ENCODE peak calls at places on chromosomes 3 and 15, in seven cellular contexts. K is GDM1; U is CD4-positive, alpha-beta memory T cell; Y is amniotic stem cell; Z is activated CD8-positive, alpha-beta memory T cell treated with anti-CD3 and anti-CD28 coated beads for 48 hours; D is posterior cingulate gyrus; E is heart left ventricle. J is an unnamed sample.

GRCh38 chr3:177905895-177906511 is 630.2 kb upstream of the KCNMB2 start:
- DNase-seq in K (no peak), U (no peak), Y (peak), Z (no peak), D (no peak), E (no peak), J (no peak)

GRCh38 chr3:192038726-192039125 is 577.8 kb downstream of the PYDC2 start:
- DNase-seq in K (no peak), U (no peak), Y (no peak), Z (no peak), D (no peak), E (no peak), J (no peak)

GRCh38 chr3:69359339-69359893 is 26.5 kb downstream of the FRMD4B start:
- DNase-seq in K (no peak), U (no peak), Y (no peak), Z (no peak), D (no peak), E (no peak), J (no peak)

GRCh38 chr3:170383567-170383966 is 26.1 kb downstream of the SKIL start:
- DNase-seq in K (no peak), U (no peak), Y (peak), Z (no peak), D (no peak), E (no peak), J (no peak)

GRCh38 chr15:53310709-53311108 is 448.8 kb downstream of the WDR72 start:
- DNase-seq in K (no peak), U (no peak), Y (no peak), Z (no peak), D (no peak), E (no peak), J (no peak)

GRCh38 chr3:82229397-82229796 is 468.0 kb upstream of the GBE1 start:
- DNase-seq in K (peak), U (no peak), Y (no peak), Z (no peak), D (no peak), E (no peak), J (no peak)

GRCh38 chr3:10160346-10160745 is 4.4 kb upstream of the IRAK2 start:
- DNase-seq in K (no peak), U (no peak), Y (no peak), Z (no peak), D (no peak), E (no peak), J (no peak)

GRCh38 chr15:41482070-41482469 is 11.6 kb upstream of the ITPKA start:
- DNase-seq in K (no peak), U (no peak), Y (no peak), Z (no peak), D (no peak), E (no peak), J (no peak)

GRCh38 chr3:143135150-143135549 is 15.6 kb downstream of the CHST2 start:
- DNase-seq in K (peak), U (no peak), Y (peak), Z (no peak), D (no peak), E (no peak), J (no peak)

GRCh38 chr15:100298257-100298656 is 43.5 kb downstream of the ADAMTS17 start:
- DNase-seq in K (no peak), U (no peak), Y (no peak), Z (no peak), D (no peak), E (no peak), J (no peak)

GRCh38 chr3:28972921-28973320 is 307.9 kb upstream of the RBMS3 start:
- DNase-seq in K (no peak), U (no peak), Y (no peak), Z (no peak), D (no peak), E (no peak), J (no peak)

GRCh38 chr3:106085998-106086397 is 217.2 kb upstream of the CBLB start:
- DNase-seq in K (no peak), U (no peak), Y (no peak), Z (no peak), D (no peak), E (no peak), J (no peak)

GRCh38 chr15:48397841-48398240 is 66.6 kb downstream of the DUT start:
- DNase-seq in K (no peak), U (no peak), Y (no peak), Z (no peak), D (no peak), E (peak), J (no peak)

GRCh38 chr15:87949934-87950298 is 306.6 kb downstream of the NTRK3 start:
- DNase-seq in K (no peak), U (no peak), Y (no peak), Z (no peak), D (no peak), E (no peak), J (no peak)

GRCh38 chr3:101725192-101725889 is 927 bp downstream of the CEP97 start:
- DNase-seq in K (no peak), U (no peak), Y (no peak), Z (no peak), D (peak), E (peak), J (peak)

GRCh38 chr15:81410318-81410753 is 36.3 kb upstream of the TMC3 start:
- DNase-seq in K (peak), U (peak), Y (no peak), Z (no peak), D (peak), E (peak), J (peak)

GRCh38 chr3:54965746-54966145 is 37.9 kb upstream of the LRTM1 start:
- DNase-seq in K (no peak), U (no peak), Y (peak), Z (no peak), D (no peak), E (no peak), J (no peak)

GRCh38 chr15:57003418-57003817 is 85.0 kb downstream of the TCF12 start:
- DNase-seq in K (no peak), U (no peak), Y (peak), Z (no peak), D (no peak), E (no peak), J (no peak)

GRCh38 chr3:132726341-132726823 is 4.2 kb upstream of the NPHP3 start:
- DNase-seq in K (no peak), U (peak), Y (no peak), Z (no peak), D (no peak), E (no peak), J (peak)

GRCh38 chr3:143235614-143236204 is 116.1 kb downstream of the CHST2 start:
- DNase-seq in K (no peak), U (no peak), Y (no peak), Z (no peak), D (no peak), E (no peak), J (peak)

GRCh38 chr3:19149388-19149787 is 1.1 kb downstream of the KCNH8 start:
- DNase-seq in K (peak), U (no peak), Y (no peak), Z (no peak), D (no peak), E (no peak), J (no peak)

GRCh38 chr3:43031490-43032216 is 52.5 kb downstream of the GASK1A start:
- DNase-seq in K (no peak), U (no peak), Y (no peak), Z (no peak), D (no peak), E (peak), J (no peak)

GRCh38 chr3:54356299-54357037 is 234.1 kb downstream of the CACNA2D3 start:
- DNase-seq in K (no peak), U (no peak), Y (no peak), Z (no peak), D (peak), E (peak), J (no peak)

GRCh38 chr3:43076857-43077256 is 29.0 kb downstream of the POMGNT2 start:
- DNase-seq in K (no peak), U (no peak), Y (no peak), Z (no peak), D (no peak), E (no peak), J (no peak)

GRCh38 chr15:50181983-50182232 is at the start of gene SLC27A2:
- DNase-seq in K (peak), U (peak), Y (no peak), Z (no peak), D (no peak), E (no peak), J (no peak)

GRCh38 chr3:124985358-124985757 is 50.8 kb upstream of the MUC13 start:
- DNase-seq in K (no peak), U (no peak), Y (peak), Z (no peak), D (no peak), E (peak), J (no peak)

GRCh38 chr15:56732881-56733130 is 503 bp downstream of the ZNF280D start:
- DNase-seq in K (no peak), U (no peak), Y (no peak), Z (no peak), D (no peak), E (no peak), J (no peak)

GRCh38 chr3:187999821-188000220 is 154.1 kb upstream of the LPP start:
- DNase-seq in K (peak), U (peak), Y (no peak), Z (no peak), D (no peak), E (no peak), J (peak)

GRCh38 chr3:55607175-55607574 is 120.1 kb upstream of the WNT5A start:
- DNase-seq in K (no peak), U (no peak), Y (no peak), Z (no peak), D (no peak), E (no peak), J (no peak)

GRCh38 chr3:101902041-101902440 is 52.7 kb downstream of the NFKBIZ start:
- DNase-seq in K (no peak), U (no peak), Y (peak), Z (no peak), D (no peak), E (no peak), J (no peak)

J was measured in immature natural killer cell.